ENCODE peak calls at places on chromosomes 12 and 14, in seven cellular contexts. One of them, this sample, is unnamed.

GRCh38 chr12:115485503-115485902 is 792.0 kb downstream of the MED13L start:
- DNase-seq in NCI-H2081: no peak
- DNase-seq in AG04450: no peak
- DNase-seq in spleen: no peak
- DNase-seq in M059J: no peak
- DNase-seq in effector CD8-positive, alpha-beta T cell: no peak
- DNase-seq in amniotic stem cell: no peak
- DNase-seq in this sample: no peak

GRCh38 chr12:97222391-97222790 is 240.2 kb upstream of the RMST start:
- DNase-seq in amniotic stem cell: no peak
- DNase-seq in NCI-H2081: no peak
- DNase-seq in effector CD8-positive, alpha-beta T cell: no peak
- DNase-seq in M059J: no peak
- DNase-seq in spleen: no peak
- DNase-seq in AG04450: no peak
- DNase-seq in this sample: no peak

GRCh38 chr12:49621651-49622500 is 1.5 kb upstream of the PRPF40B start:
- DNase-seq in AG04450: no peak
- DNase-seq in spleen: no peak
- DNase-seq in M059J: no peak
- DNase-seq in NCI-H2081: no peak
- DNase-seq in effector CD8-positive, alpha-beta T cell: no peak
- DNase-seq in amniotic stem cell: no peak
- DNase-seq in this sample: no peak

GRCh38 chr12:27969011-27969900 is 3.3 kb downstream of the PTHLH start:
- DNase-seq in spleen: peak
- DNase-seq in effector CD8-positive, alpha-beta T cell: no peak
- DNase-seq in NCI-H2081: no peak
- DNase-seq in AG04450: no peak
- DNase-seq in amniotic stem cell: no peak
- DNase-seq in M059J: peak
- DNase-seq in this sample: no peak

GRCh38 chr12:109544955-109545531 is 28.3 kb downstream of the MMAB start:
- DNase-seq in NCI-H2081: peak
- DNase-seq in amniotic stem cell: no peak
- DNase-seq in AG04450: no peak
- DNase-seq in effector CD8-positive, alpha-beta T cell: no peak
- DNase-seq in spleen: no peak
- DNase-seq in M059J: peak
- DNase-seq in this sample: peak

GRCh38 chr12:8697120-8697475 is 693 bp upstream of the RIMKLB start:
- DNase-seq in AG04450: no peak
- DNase-seq in amniotic stem cell: no peak
- DNase-seq in M059J: peak
- DNase-seq in NCI-H2081: peak
- DNase-seq in effector CD8-positive, alpha-beta T cell: no peak
- DNase-seq in spleen: peak
- DNase-seq in this sample: no peak

GRCh38 chr12:117854339-117855012 is 114.3 kb downstream of the KSR2 start:
- DNase-seq in NCI-H2081: peak
- DNase-seq in amniotic stem cell: no peak
- DNase-seq in effector CD8-positive, alpha-beta T cell: no peak
- DNase-seq in spleen: no peak
- DNase-seq in AG04450: no peak
- DNase-seq in M059J: peak
- DNase-seq in this sample: peak

GRCh38 chr12:55720071-55720564 is at the start of gene RDH5:
- DNase-seq in AG04450: no peak
- DNase-seq in M059J: peak
- DNase-seq in amniotic stem cell: peak
- DNase-seq in effector CD8-positive, alpha-beta T cell: no peak
- DNase-seq in NCI-H2081: no peak
- DNase-seq in spleen: peak
- DNase-seq in this sample: peak

GRCh38 chr12:54016478-54016964 is 7.7 kb downstream of the HOXC8 start:
- DNase-seq in M059J: peak
- DNase-seq in effector CD8-positive, alpha-beta T cell: no peak
- DNase-seq in AG04450: no peak
- DNase-seq in amniotic stem cell: no peak
- DNase-seq in spleen: no peak
- DNase-seq in NCI-H2081: no peak
- DNase-seq in this sample: peak

GRCh38 chr12:67742461-67742860 is 93.9 kb downstream of the DYRK2 start:
- DNase-seq in NCI-H2081: no peak
- DNase-seq in AG04450: no peak
- DNase-seq in amniotic stem cell: no peak
- DNase-seq in spleen: no peak
- DNase-seq in M059J: no peak
- DNase-seq in effector CD8-positive, alpha-beta T cell: no peak
- DNase-seq in this sample: no peak

GRCh38 chr12:63410197-63410596 is 258.1 kb downstream of the DPY19L2 start:
- DNase-seq in amniotic stem cell: no peak
- DNase-seq in AG04450: no peak
- DNase-seq in effector CD8-positive, alpha-beta T cell: no peak
- DNase-seq in NCI-H2081: no peak
- DNase-seq in M059J: no peak
- DNase-seq in spleen: no peak
- DNase-seq in this sample: no peak

GRCh38 chr14:81506512-81506911 is 27.1 kb downstream of the SEL1L start:
- DNase-seq in amniotic stem cell: no peak
- DNase-seq in NCI-H2081: no peak
- DNase-seq in M059J: no peak
- DNase-seq in AG04450: no peak
- DNase-seq in spleen: no peak
- DNase-seq in effector CD8-positive, alpha-beta T cell: no peak
- DNase-seq in this sample: no peak

GRCh38 chr14:101358726-101359125 is 202.6 kb upstream of the DIO3 start:
- DNase-seq in AG04450: no peak
- DNase-seq in effector CD8-positive, alpha-beta T cell: no peak
- DNase-seq in M059J: no peak
- DNase-seq in NCI-H2081: no peak
- DNase-seq in spleen: peak
- DNase-seq in amniotic stem cell: no peak
- DNase-seq in this sample: no peak

GRCh38 chr14:82047777-82048470 is 514.3 kb upstream of the SEL1L start:
- DNase-seq in M059J: no peak
- DNase-seq in NCI-H2081: no peak
- DNase-seq in effector CD8-positive, alpha-beta T cell: no peak
- DNase-seq in amniotic stem cell: no peak
- DNase-seq in AG04450: no peak
- DNase-seq in spleen: no peak
- DNase-seq in this sample: no peak

This sample was measured in A172.